ENCODE peak calls at places on chromosomes 3 and 15, in eight cellular contexts. One of them, this sample, is unnamed.

GRCh38 chr3:59607628-59608027 is 557.8 kb upstream of the CFAP20DC start:
- DNase-seq in OCI-LY7: no peak
- DNase-seq in fibroblast of the aortic adventitia: peak
- DNase-seq in HFF-Myc: no peak
- DNase-seq in ovary: no peak
- DNase-seq in fibroblast of lung: peak
- DNase-seq in neural progenitor cell: no peak
- DNase-seq in GM13977: no peak
- DNase-seq in this sample: no peak

GRCh38 chr15:47990821-47991220 is 130.0 kb upstream of the SLC24A5 start:
- DNase-seq in GM13977: no peak
- DNase-seq in HFF-Myc: no peak
- DNase-seq in fibroblast of lung: no peak
- DNase-seq in ovary: no peak
- DNase-seq in fibroblast of the aortic adventitia: no peak
- DNase-seq in neural progenitor cell: no peak
- DNase-seq in OCI-LY7: no peak
- DNase-seq in this sample: no peak

GRCh38 chr15:22811640-22812039 is 25.2 kb downstream of the NIPA1 start:
- DNase-seq in fibroblast of lung: no peak
- DNase-seq in GM13977: no peak
- DNase-seq in OCI-LY7: peak
- DNase-seq in fibroblast of the aortic adventitia: no peak
- DNase-seq in neural progenitor cell: peak
- DNase-seq in HFF-Myc: no peak
- DNase-seq in ovary: no peak
- DNase-seq in this sample: peak

GRCh38 chr3:66486646-66487045 is 14.2 kb downstream of the LRIG1 start:
- DNase-seq in OCI-LY7: no peak
- DNase-seq in ovary: no peak
- DNase-seq in fibroblast of lung: peak
- DNase-seq in GM13977: no peak
- DNase-seq in fibroblast of the aortic adventitia: peak
- DNase-seq in neural progenitor cell: no peak
- DNase-seq in HFF-Myc: no peak
- DNase-seq in this sample: no peak

GRCh38 chr3:79835701-79836100 is 67.9 kb upstream of the ROBO1 start:
- DNase-seq in ovary: no peak
- DNase-seq in neural progenitor cell: no peak
- DNase-seq in fibroblast of the aortic adventitia: no peak
- DNase-seq in HFF-Myc: no peak
- DNase-seq in OCI-LY7: no peak
- DNase-seq in fibroblast of lung: peak
- DNase-seq in GM13977: no peak
- DNase-seq in this sample: no peak

GRCh38 chr3:184361532-184361931 is at the start of the genes CLCN2 and POLR2H:
- DNase-seq in fibroblast of the aortic adventitia: peak
- DNase-seq in neural progenitor cell: peak
- DNase-seq in ovary: peak
- DNase-seq in GM13977: peak
- DNase-seq in fibroblast of lung: peak
- DNase-seq in HFF-Myc: no peak
- DNase-seq in OCI-LY7: peak
- DNase-seq in this sample: peak

GRCh38 chr3:13708301-13708700 is 159.4 kb downstream of the FBLN2 start:
- DNase-seq in OCI-LY7: no peak
- DNase-seq in fibroblast of the aortic adventitia: no peak
- DNase-seq in fibroblast of lung: no peak
- DNase-seq in neural progenitor cell: no peak
- DNase-seq in HFF-Myc: no peak
- DNase-seq in GM13977: no peak
- DNase-seq in ovary: no peak
- DNase-seq in this sample: no peak

GRCh38 chr3:158742861-158743260 is 10.6 kb upstream of the RARRES1 start:
- DNase-seq in GM13977: no peak
- DNase-seq in fibroblast of lung: peak
- DNase-seq in fibroblast of the aortic adventitia: peak
- DNase-seq in neural progenitor cell: no peak
- DNase-seq in OCI-LY7: no peak
- DNase-seq in HFF-Myc: peak
- DNase-seq in ovary: no peak
- DNase-seq in this sample: no peak

GRCh38 chr15:72554471-72555425 is 80.6 kb downstream of the ARIH1 start:
- DNase-seq in neural progenitor cell: no peak
- DNase-seq in GM13977: no peak
- DNase-seq in ovary: no peak
- DNase-seq in fibroblast of the aortic adventitia: peak
- DNase-seq in fibroblast of lung: peak
- DNase-seq in OCI-LY7: no peak
- DNase-seq in HFF-Myc: no peak
- DNase-seq in this sample: peak

GRCh38 chr3:167008765-167009164 is 371.3 kb downstream of the ZBBX start:
- DNase-seq in HFF-Myc: no peak
- DNase-seq in neural progenitor cell: no peak
- DNase-seq in ovary: no peak
- DNase-seq in fibroblast of lung: no peak
- DNase-seq in GM13977: no peak
- DNase-seq in OCI-LY7: no peak
- DNase-seq in fibroblast of the aortic adventitia: no peak
- DNase-seq in this sample: no peak

GRCh38 chr3:46209751-46210470 is 1.8 kb upstream of the CCR1 start:
- DNase-seq in neural progenitor cell: no peak
- DNase-seq in ovary: no peak
- DNase-seq in GM13977: no peak
- DNase-seq in HFF-Myc: no peak
- DNase-seq in OCI-LY7: no peak
- DNase-seq in fibroblast of lung: no peak
- DNase-seq in fibroblast of the aortic adventitia: peak
- DNase-seq in this sample: no peak

GRCh38 chr15:90200534-90201139 is 493 bp upstream of the SEMA4B start:
- DNase-seq in ovary: no peak
- DNase-seq in fibroblast of the aortic adventitia: no peak
- DNase-seq in HFF-Myc: no peak
- DNase-seq in neural progenitor cell: no peak
- DNase-seq in OCI-LY7: peak
- DNase-seq in GM13977: no peak
- DNase-seq in fibroblast of lung: no peak
- DNase-seq in this sample: no peak

DNA sequence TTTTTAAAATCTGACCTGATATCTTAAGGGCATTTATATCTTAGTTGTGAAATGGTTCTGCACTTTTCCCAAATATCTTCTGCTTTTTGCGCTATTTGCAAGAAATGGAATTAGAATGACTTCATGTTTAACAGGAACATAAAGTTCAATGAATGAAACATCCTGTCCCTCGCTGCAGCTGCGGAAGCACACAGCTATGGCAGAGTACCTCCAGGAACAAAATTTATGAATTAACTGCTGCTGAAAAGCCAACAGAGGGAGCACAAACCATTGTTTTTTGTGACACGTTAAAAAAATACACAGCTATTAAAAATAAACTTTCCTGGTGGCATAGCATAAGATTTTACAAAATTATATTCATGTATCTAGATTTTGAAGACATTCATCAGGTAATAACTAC is 404.4 kb upstream of the MDFIC2 start:
- DNase-seq in fibroblast of the aortic adventitia: peak
- DNase-seq in GM13977: no peak
- DNase-seq in fibroblast of lung: peak
- DNase-seq in OCI-LY7: no peak
- DNase-seq in HFF-Myc: peak
- DNase-seq in neural progenitor cell: no peak
- DNase-seq in ovary: peak
- DNase-seq in this sample: no peak
- TF ChIP-seq CTCF in fibroblast of the aortic adventitia: peak
- TF ChIP-seq CTCF in GM13977: no peak
- TF ChIP-seq CTCF in fibroblast of lung: peak
- TF ChIP-seq CTCF in OCI-LY7: peak
- TF ChIP-seq CTCF in HFF-Myc: peak
- TF ChIP-seq CTCF in neural progenitor cell: no peak
- TF ChIP-seq CTCF in ovary: peak
- TF ChIP-seq CTCF in this sample: no peak

DNA sequence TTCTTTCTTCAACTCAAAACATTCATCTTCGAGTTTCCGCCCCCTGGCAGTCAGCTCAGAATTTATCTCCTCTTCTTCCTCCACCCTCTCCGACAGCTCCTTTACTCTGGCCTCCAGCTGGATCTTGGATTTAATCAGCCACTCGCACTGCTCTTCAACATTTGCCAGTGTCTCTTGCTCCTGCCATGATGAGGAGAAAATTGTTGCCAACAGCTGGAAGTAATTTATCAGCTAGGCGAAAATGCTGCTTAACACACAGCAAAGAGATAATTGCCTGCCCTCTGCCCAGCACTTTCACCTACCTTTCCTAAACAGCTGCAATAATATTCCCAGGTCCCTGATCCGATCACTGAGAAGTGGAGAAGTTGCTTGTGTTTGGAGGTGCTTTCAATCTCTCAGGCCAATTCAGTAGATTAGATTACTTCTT is 69.3 kb downstream of the MYH15 start:
- DNase-seq in HFF-Myc: no peak
- DNase-seq in fibroblast of lung: peak
- DNase-seq in fibroblast of the aortic adventitia: peak
- DNase-seq in OCI-LY7: no peak
- DNase-seq in ovary: no peak
- DNase-seq in GM13977: no peak
- DNase-seq in neural progenitor cell: peak
- DNase-seq in this sample: no peak
- TF ChIP-seq CTCF in HFF-Myc: no peak
- TF ChIP-seq CTCF in fibroblast of lung: no peak
- TF ChIP-seq CTCF in fibroblast of the aortic adventitia: no peak
- TF ChIP-seq CTCF in OCI-LY7: no peak
- TF ChIP-seq CTCF in ovary: no peak
- TF ChIP-seq CTCF in GM13977: no peak
- TF ChIP-seq CTCF in neural progenitor cell: no peak
- TF ChIP-seq CTCF in this sample: no peak

GRCh38 chr3:61371123-61371522 is 119.9 kb upstream of the FHIT start:
- DNase-seq in OCI-LY7: peak
- DNase-seq in fibroblast of lung: peak
- DNase-seq in GM13977: peak
- DNase-seq in neural progenitor cell: peak
- DNase-seq in fibroblast of the aortic adventitia: no peak
- DNase-seq in HFF-Myc: no peak
- DNase-seq in ovary: no peak
- DNase-seq in this sample: no peak
- TF ChIP-seq CTCF in OCI-LY7: peak
- TF ChIP-seq CTCF in fibroblast of lung: peak
- TF ChIP-seq CTCF in GM13977: peak
- TF ChIP-seq CTCF in neural progenitor cell: peak
- TF ChIP-seq CTCF in fibroblast of the aortic adventitia: peak
- TF ChIP-seq CTCF in HFF-Myc: peak
- TF ChIP-seq CTCF in ovary: no peak
- TF ChIP-seq CTCF in this sample: peak

DNA sequence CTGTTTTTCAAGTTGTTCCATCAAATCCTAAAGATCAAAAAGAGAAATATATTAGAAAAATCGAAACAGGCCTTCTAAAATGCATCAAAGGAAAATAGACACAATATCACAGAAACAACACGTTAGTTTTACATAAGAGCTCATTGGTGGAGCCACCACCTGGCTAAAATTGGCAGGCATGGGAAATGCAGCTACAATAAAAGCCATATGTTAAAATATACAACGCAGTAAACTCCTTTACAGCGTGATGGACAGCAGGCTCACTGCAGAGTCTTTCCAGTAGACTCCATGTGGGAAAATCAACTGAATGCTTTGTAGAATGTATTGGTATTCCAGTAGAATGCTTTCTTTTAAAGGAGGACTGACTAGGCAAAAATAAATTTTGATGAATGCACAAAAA is 40.9 kb upstream of the MYO5C start:
- DNase-seq in HFF-Myc: no peak
- DNase-seq in OCI-LY7: peak
- DNase-seq in fibroblast of the aortic adventitia: no peak
- DNase-seq in ovary: no peak
- DNase-seq in GM13977: no peak
- DNase-seq in neural progenitor cell: no peak
- DNase-seq in fibroblast of lung: no peak
- DNase-seq in this sample: no peak
- TF ChIP-seq CTCF in HFF-Myc: no peak
- TF ChIP-seq CTCF in OCI-LY7: peak
- TF ChIP-seq CTCF in fibroblast of the aortic adventitia: no peak
- TF ChIP-seq CTCF in ovary: no peak
- TF ChIP-seq CTCF in GM13977: no peak
- TF ChIP-seq CTCF in neural progenitor cell: peak
- TF ChIP-seq CTCF in fibroblast of lung: no peak
- TF ChIP-seq CTCF in this sample: no peak

GRCh38 chr3:4107430-4107829 is 195.7 kb upstream of the SETMAR start:
- DNase-seq in HFF-Myc: no peak
- DNase-seq in fibroblast of lung: no peak
- DNase-seq in fibroblast of the aortic adventitia: no peak
- DNase-seq in neural progenitor cell: no peak
- DNase-seq in GM13977: no peak
- DNase-seq in ovary: no peak
- DNase-seq in OCI-LY7: no peak
- DNase-seq in this sample: no peak
- TF ChIP-seq CTCF in HFF-Myc: no peak
- TF ChIP-seq CTCF in fibroblast of lung: no peak
- TF ChIP-seq CTCF in fibroblast of the aortic adventitia: no peak
- TF ChIP-seq CTCF in neural progenitor cell: peak
- TF ChIP-seq CTCF in GM13977: no peak
- TF ChIP-seq CTCF in ovary: no peak
- TF ChIP-seq CTCF in OCI-LY7: peak
- TF ChIP-seq CTCF in this sample: no peak

DNA sequence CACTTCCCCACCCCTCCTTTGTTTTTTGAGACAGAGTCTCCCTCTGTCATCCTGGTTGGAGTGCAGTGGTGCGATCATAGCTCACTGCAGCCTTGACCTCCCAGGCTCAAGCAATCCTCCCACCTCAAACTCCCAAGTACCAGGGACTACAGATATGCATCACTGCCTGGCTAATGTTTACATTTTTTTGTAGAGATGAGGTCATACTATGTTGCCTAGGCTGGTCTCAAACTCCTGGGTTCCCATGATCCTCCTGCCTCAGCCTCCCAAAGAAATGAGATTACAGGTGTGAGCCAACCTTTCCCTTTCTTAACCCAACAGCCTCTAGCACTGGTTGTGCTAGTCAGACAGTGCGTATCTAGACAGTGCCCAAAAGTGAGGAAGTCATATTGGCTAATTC is 6.4 kb upstream of the GATM start:
- DNase-seq in GM13977: no peak
- DNase-seq in fibroblast of the aortic adventitia: no peak
- DNase-seq in fibroblast of lung: no peak
- DNase-seq in HFF-Myc: no peak
- DNase-seq in ovary: no peak
- DNase-seq in neural progenitor cell: no peak
- DNase-seq in OCI-LY7: no peak
- DNase-seq in this sample: no peak
- TF ChIP-seq CTCF in GM13977: no peak
- TF ChIP-seq CTCF in fibroblast of the aortic adventitia: no peak
- TF ChIP-seq CTCF in fibroblast of lung: no peak
- TF ChIP-seq CTCF in HFF-Myc: no peak
- TF ChIP-seq CTCF in ovary: no peak
- TF ChIP-seq CTCF in neural progenitor cell: no peak
- TF ChIP-seq CTCF in OCI-LY7: no peak
- TF ChIP-seq CTCF in this sample: no peak

DNA sequence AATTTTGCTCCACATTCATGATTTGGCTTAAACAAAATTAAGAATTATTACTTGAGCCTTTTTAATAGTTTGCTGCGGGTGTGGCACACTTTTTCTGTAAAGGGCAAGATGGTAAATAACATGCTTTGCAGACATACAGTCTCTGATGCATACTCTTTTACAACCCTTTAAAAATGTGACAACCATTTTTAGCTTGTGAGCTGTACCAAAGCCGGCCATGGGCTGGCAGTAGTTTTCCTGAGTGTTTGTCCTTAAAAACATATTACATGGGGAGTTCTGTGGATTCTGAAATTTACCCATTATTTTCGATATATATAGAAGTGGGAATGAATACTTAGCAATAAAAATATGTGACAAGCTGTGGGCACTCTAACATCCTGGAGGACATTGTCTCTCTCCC is 163.4 kb downstream of the FNDC3B start:
- DNase-seq in neural progenitor cell: no peak
- DNase-seq in fibroblast of the aortic adventitia: peak
- DNase-seq in GM13977: no peak
- DNase-seq in ovary: no peak
- DNase-seq in OCI-LY7: no peak
- DNase-seq in fibroblast of lung: no peak
- DNase-seq in HFF-Myc: no peak
- DNase-seq in this sample: no peak
- TF ChIP-seq CTCF in neural progenitor cell: no peak
- TF ChIP-seq CTCF in fibroblast of the aortic adventitia: peak
- TF ChIP-seq CTCF in GM13977: no peak
- TF ChIP-seq CTCF in ovary: no peak
- TF ChIP-seq CTCF in OCI-LY7: no peak
- TF ChIP-seq CTCF in fibroblast of lung: no peak
- TF ChIP-seq CTCF in HFF-Myc: no peak
- TF ChIP-seq CTCF in this sample: no peak